ENCODE peak calls at places on chromosomes 4 and X, in seven cellular contexts. One of them, this sample, is unnamed.

GRCh38 chr4:185237185-185237584 is 27.8 kb downstream of the SNX25 start:
- DNase-seq in AG09319: no peak
- DNase-seq in upper lobe of right lung: no peak
- DNase-seq in cardiac fibroblast: peak; percentile 88
- DNase-seq in breast epithelium: no peak
- DNase-seq in dorsolateral prefrontal cortex: no peak
- DNase-seq in transverse colon: no peak
- DNase-seq in this sample: peak; percentile 62

GRCh38 chr4:139555073-139555704 is 830 bp downstream of the SETD7 start:
- DNase-seq in AG09319: peak; percentile 65
- DNase-seq in upper lobe of right lung: peak; percentile 94
- DNase-seq in breast epithelium: peak; percentile 91
- DNase-seq in cardiac fibroblast: peak; percentile 93
- DNase-seq in transverse colon: peak; percentile 89
- DNase-seq in dorsolateral prefrontal cortex: peak; percentile 87
- DNase-seq in this sample: peak; percentile 95

GRCh38 chr4:7654550-7655266 is 220.0 kb upstream of the PSAPL1 start:
- DNase-seq in dorsolateral prefrontal cortex: no peak
- DNase-seq in transverse colon: no peak
- DNase-seq in breast epithelium: no peak
- DNase-seq in AG09319: no peak
- DNase-seq in upper lobe of right lung: no peak
- DNase-seq in cardiac fibroblast: no peak
- DNase-seq in this sample: no peak

GRCh38 chrX:74187211-74187610 is 116.8 kb upstream of the ZCCHC13 start:
- DNase-seq in upper lobe of right lung: no peak
- DNase-seq in breast epithelium: no peak
- DNase-seq in transverse colon: no peak
- DNase-seq in cardiac fibroblast: no peak
- DNase-seq in dorsolateral prefrontal cortex: no peak
- DNase-seq in AG09319: no peak
- DNase-seq in this sample: no peak

GRCh38 chr4:180219080-180219479 is 2024.1 kb upstream of the TENM3 start:
- DNase-seq in transverse colon: no peak
- DNase-seq in dorsolateral prefrontal cortex: no peak
- DNase-seq in upper lobe of right lung: no peak
- DNase-seq in breast epithelium: no peak
- DNase-seq in AG09319: no peak
- DNase-seq in cardiac fibroblast: no peak
- DNase-seq in this sample: no peak

GRCh38 chr4:3640587-3640962 is 108.4 kb upstream of the LRPAP1 start:
- DNase-seq in upper lobe of right lung: no peak
- DNase-seq in breast epithelium: no peak
- DNase-seq in transverse colon: no peak
- DNase-seq in dorsolateral prefrontal cortex: no peak
- DNase-seq in cardiac fibroblast: peak; percentile 22
- DNase-seq in AG09319: no peak
- DNase-seq in this sample: no peak

GRCh38 chrX:128408842-128409241 is 356.6 kb upstream of the ACTRT1 start:
- DNase-seq in transverse colon: no peak
- DNase-seq in dorsolateral prefrontal cortex: no peak
- DNase-seq in cardiac fibroblast: no peak
- DNase-seq in AG09319: no peak
- DNase-seq in breast epithelium: no peak
- DNase-seq in upper lobe of right lung: no peak
- DNase-seq in this sample: no peak

GRCh38 chr4:134202557-134202956 is 968 bp upstream of the PABPC4L start:
- DNase-seq in upper lobe of right lung: no peak
- DNase-seq in breast epithelium: no peak
- DNase-seq in AG09319: no peak
- DNase-seq in cardiac fibroblast: no peak
- DNase-seq in transverse colon: no peak
- DNase-seq in dorsolateral prefrontal cortex: no peak
- DNase-seq in this sample: peak; percentile 14

GRCh38 chr4:2847297-2847871 is 3.7 kb downstream of the ADD1 start:
- DNase-seq in cardiac fibroblast: no peak
- DNase-seq in dorsolateral prefrontal cortex: no peak
- DNase-seq in transverse colon: no peak
- DNase-seq in upper lobe of right lung: no peak
- DNase-seq in breast epithelium: no peak
- DNase-seq in AG09319: no peak
- DNase-seq in this sample: no peak

GRCh38 chr4:185625503-185625902 is 90.2 kb upstream of the PDLIM3 start:
- DNase-seq in transverse colon: no peak
- DNase-seq in dorsolateral prefrontal cortex: no peak
- DNase-seq in cardiac fibroblast: no peak
- DNase-seq in AG09319: no peak
- DNase-seq in breast epithelium: no peak
- DNase-seq in upper lobe of right lung: no peak
- DNase-seq in this sample: no peak

DNA sequence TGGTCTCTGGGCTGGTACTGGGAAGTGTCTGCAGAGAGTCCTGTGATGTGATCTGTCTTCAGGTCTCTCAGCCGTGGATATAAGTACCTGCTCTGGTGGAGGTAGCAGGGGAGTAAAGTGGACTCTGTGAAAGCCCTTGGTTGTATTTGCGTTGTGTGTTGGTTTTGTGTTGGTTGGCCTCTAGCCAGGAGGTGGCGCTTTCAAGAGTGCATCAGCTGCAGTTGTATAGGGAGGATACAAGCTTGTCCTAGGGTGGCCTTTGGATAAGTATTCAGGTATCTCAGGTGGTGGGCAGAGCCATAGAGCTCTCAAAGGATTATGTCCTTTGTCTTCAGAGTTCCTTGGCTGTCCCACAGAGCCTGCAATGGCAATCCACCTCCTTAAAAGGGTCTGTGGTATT is 111.6 kb downstream of the MAGEB17 start:
- DNase-seq in dorsolateral prefrontal cortex: no peak
- DNase-seq in cardiac fibroblast: no peak
- DNase-seq in breast epithelium: no peak
- DNase-seq in upper lobe of right lung: no peak
- DNase-seq in transverse colon: no peak
- DNase-seq in AG09319: no peak
- DNase-seq in this sample: no peak
- TF ChIP-seq CTCF in dorsolateral prefrontal cortex: no peak
- TF ChIP-seq CTCF in cardiac fibroblast: no peak
- TF ChIP-seq CTCF in breast epithelium: no peak
- TF ChIP-seq CTCF in upper lobe of right lung: no peak
- TF ChIP-seq CTCF in transverse colon: no peak
- TF ChIP-seq CTCF in AG09319: no peak
- TF ChIP-seq CTCF in this sample: no peak

DNA sequence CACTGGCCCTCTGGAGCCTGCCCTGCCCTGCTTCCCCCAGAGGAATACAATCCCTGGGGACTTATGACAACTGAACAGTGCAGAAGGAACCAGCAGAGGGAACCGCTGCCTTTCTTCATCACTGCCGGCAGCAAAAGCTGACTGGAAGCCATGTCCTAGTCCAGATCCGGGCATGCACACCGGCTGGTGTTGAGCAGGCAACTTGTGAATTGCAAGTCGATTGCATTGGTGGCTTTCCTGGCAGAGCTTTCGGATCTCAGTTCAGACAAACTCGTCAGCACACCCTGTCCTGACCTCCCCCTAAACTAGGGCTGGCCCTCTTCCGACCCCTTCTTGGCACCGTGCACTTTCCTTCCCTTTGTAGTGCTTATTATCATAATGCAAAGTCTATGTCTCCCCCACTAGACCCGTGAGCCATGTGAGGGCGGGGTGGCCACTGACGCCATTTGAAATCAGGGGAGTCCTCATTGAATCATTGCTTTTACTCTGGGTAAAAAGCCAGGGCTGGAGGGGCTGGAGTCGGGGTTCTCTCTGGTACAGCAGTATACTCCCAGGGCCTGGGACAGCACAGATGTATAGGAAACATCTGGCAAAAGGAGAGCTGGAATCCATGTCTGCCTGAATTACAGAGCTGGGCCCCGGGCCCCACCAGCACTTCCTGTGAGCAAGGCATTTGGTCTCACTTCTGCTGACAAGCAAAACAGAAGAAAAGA is 1.8 kb downstream of the ARHGAP4 start:
- DNase-seq in upper lobe of right lung: no peak
- DNase-seq in AG09319: no peak
- DNase-seq in dorsolateral prefrontal cortex: no peak
- DNase-seq in transverse colon: peak; percentile 45
- DNase-seq in breast epithelium: no peak
- DNase-seq in cardiac fibroblast: peak; percentile 37
- DNase-seq in this sample: peak; percentile 64
- TF ChIP-seq CTCF in upper lobe of right lung: peak; percentile 27
- TF ChIP-seq CTCF in AG09319: no peak
- TF ChIP-seq CTCF in dorsolateral prefrontal cortex: no peak
- TF ChIP-seq CTCF in transverse colon: peak; percentile 26
- TF ChIP-seq CTCF in breast epithelium: no peak
- TF ChIP-seq CTCF in cardiac fibroblast: peak; percentile 5
- TF ChIP-seq CTCF in this sample: peak; percentile 21

GRCh38 chrX:153651540-153652079 is 4.6 kb downstream of the DUSP9 start:
- DNase-seq in upper lobe of right lung: no peak
- DNase-seq in AG09319: no peak
- DNase-seq in breast epithelium: no peak
- DNase-seq in dorsolateral prefrontal cortex: no peak
- DNase-seq in cardiac fibroblast: no peak
- DNase-seq in transverse colon: no peak
- DNase-seq in this sample: no peak
- TF ChIP-seq CTCF in upper lobe of right lung: peak; percentile 11
- TF ChIP-seq CTCF in AG09319: no peak
- TF ChIP-seq CTCF in breast epithelium: no peak
- TF ChIP-seq CTCF in dorsolateral prefrontal cortex: no peak
- TF ChIP-seq CTCF in cardiac fibroblast: peak; percentile 29
- TF ChIP-seq CTCF in transverse colon: no peak
- TF ChIP-seq CTCF in this sample: peak; percentile 21

DNA sequence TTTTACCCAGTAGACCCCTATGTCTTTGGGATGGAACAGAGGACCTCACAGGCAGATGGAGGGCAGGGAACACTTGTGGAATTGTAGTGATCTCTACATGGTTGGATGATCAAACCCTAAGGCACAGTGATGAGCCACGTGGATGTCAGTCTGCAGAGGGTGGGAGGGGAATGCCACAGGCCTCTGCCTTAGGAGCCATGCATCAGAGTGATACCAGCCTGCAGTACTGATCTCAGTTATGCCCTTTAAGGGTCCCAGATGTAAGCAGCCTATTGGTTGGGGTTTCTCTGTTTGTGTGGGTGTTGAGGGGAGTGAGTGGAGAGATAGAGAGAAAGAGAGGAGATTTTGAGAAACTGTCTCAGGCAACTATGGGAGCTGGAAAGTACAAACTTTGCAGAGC is 39.9 kb upstream of the XAGE1B start:
- DNase-seq in upper lobe of right lung: no peak
- DNase-seq in transverse colon: no peak
- DNase-seq in breast epithelium: no peak
- DNase-seq in AG09319: no peak
- DNase-seq in cardiac fibroblast: no peak
- DNase-seq in dorsolateral prefrontal cortex: no peak
- DNase-seq in this sample: no peak
- TF ChIP-seq CTCF in upper lobe of right lung: no peak
- TF ChIP-seq CTCF in transverse colon: no peak
- TF ChIP-seq CTCF in breast epithelium: no peak
- TF ChIP-seq CTCF in AG09319: no peak
- TF ChIP-seq CTCF in cardiac fibroblast: no peak
- TF ChIP-seq CTCF in dorsolateral prefrontal cortex: no peak
- TF ChIP-seq CTCF in this sample: no peak

This sample was measured in fibroblast of pulmonary artery.